ENCODE peak calls at places on chromosomes 5 and 9, in five cellular contexts. S, V, N, U and X are unnamed samples.

GRCh38 chr5:83470920-83471404 is 582 bp upstream of the VCAN start:
- DNase-seq in S (peak; percentile 52), V (no peak), N (no peak), U (no peak), X (no peak)

GRCh38 chr5:168611163-168611562 is 32.0 kb upstream of the PANK3 start:
- DNase-seq in U (no peak), S (peak; percentile 11), N (no peak), V (no peak), X (no peak)

GRCh38 chr5:170109059-170110031 is 3.6 kb downstream of the FOXI1 start:
- DNase-seq in U (no peak), N (peak; percentile 22), V (no peak), S (no peak), X (no peak)

GRCh38 chr9:131845286-131846011 is 105.6 kb upstream of the RAPGEF1 start:
- DNase-seq in S (no peak), U (no peak), N (no peak), V (peak; percentile 38), X (no peak)

GRCh38 chr9:2260401-2261306 is 245.5 kb downstream of the SMARCA2 start:
- DNase-seq in V (peak; percentile 35), U (no peak), N (no peak), S (no peak), X (no peak)

GRCh38 chr5:146025108-146025507 is 80.3 kb downstream of the PLAC8L1 start:
- DNase-seq in V (peak; percentile 82), U (no peak), N (no peak), S (no peak), X (no peak)

GRCh38 chr9:105359899-105360298 is 87.9 kb upstream of the FSD1L start:
- DNase-seq in V (no peak), S (no peak), N (no peak), U (no peak), X (no peak)

GRCh38 chr9:108671156-108671555 is 184.6 kb downstream of the ACTL7B start:
- DNase-seq in S (no peak), U (no peak), V (no peak), N (no peak), X (no peak)

DNA sequence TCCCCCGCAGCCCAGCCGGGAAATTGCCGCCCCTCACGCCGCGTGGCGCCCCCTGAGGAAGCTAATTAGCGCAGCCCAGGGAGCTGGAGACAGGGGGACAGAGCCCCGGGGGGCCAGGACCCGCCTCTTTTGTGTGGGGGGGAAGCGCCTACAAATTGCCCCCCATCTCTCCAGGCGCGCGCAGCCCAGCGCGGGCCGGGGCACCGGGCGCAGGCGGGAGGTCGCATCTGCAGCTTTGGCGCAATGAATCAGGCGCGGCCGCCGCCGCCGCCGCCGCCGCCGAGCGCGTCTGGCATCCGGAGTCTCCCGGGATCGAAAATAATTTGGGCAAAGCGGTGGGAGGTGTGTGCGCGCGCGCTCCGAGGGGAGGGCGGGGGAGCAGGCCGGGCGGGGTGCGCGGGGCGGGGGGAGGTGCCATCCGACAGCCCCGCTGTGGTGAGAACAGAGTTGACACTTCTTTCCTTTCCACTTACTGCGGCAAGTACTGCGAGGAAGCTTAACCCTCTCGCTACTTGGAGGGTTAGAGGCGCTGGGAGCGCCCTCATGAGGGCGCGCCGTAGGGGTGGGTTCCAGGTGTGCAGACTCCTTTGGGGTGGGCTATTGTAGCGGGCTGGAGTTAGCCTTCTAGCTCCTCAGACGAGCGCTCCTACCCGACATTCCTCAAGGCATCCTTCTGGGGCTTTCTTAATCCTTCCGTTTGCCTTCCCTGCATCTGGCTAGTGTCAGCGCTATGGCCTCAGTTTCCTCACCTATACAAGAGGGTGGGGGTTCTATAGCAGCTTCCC is 63.1 kb downstream of the CXXC5 start:
- DNase-seq in N (no peak), V (no peak), U (no peak), S (peak; percentile 77), X (peak; percentile 57)
- TF ChIP-seq CTCF in N (peak; percentile 16), V (no peak), U (peak; percentile 21), S (peak; percentile 25), X (no peak)

DNA sequence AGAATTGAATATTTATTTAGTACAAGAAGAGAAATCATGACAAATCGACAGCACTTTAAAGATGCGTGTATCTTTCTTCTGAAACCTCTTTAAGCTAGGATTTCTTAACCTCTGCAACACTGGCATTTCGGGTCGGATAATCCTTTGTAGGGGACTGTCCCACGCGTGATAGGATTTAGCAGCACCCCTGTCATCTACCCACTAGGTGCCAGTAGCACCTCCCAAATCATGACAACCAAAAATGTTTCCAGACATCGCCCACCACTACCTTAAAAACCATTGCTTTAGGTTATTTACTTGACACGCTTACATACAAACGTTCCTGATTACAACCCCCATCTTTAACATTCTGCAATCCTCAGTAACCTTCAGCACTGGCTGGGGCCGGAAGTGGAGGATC is 223.1 kb downstream of the TRIM32 start:
- DNase-seq in N (no peak), V (no peak), U (no peak), S (no peak), X (no peak)
- TF ChIP-seq CTCF in N (no peak), V (no peak), U (no peak), S (no peak), X (no peak)

GRCh38 chr5:42656661-42657035 is 100.0 kb upstream of the CCDC152 start:
- DNase-seq in V (no peak), S (no peak), N (no peak), U (no peak), X (no peak)
- TF ChIP-seq CTCF in V (no peak), S (peak; percentile 28), N (peak; percentile 30), U (peak; percentile 33), X (no peak)

DNA sequence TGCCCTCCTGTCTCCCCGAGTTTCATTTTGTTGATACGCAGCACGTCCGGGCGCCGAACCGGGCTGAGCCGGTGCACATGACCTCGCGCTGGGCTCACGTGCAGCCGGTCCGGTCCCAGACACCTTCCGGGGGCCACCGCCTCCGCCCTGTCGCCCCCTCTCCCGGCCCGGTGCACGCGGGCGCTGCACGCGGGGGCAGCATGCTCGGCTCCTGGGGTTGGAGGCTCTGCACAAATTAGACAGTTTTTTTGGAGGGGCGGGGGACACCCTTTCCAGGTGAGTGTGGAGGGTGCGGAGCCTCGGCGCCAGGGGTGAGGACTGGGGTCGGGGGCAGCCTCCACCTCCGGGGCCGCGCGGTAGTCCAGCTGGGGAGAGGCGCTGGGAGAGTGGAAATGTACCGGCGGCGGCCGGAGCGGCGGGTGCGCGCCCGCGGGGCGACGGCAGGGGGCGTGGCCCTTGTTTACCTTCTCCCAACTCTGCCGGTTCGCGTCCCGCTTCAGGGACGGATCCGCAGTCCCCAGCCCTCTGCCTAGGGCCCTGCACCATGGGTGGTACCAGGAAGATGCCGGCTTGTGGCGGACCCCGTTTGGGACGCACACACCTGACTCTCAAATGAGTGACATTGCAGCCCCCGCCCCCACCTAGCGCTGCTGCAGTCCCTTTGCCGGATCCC is 1.1 kb downstream of the JADE2 start:
- DNase-seq in V (peak; percentile 82), N (peak; percentile 83), U (no peak), S (peak; percentile 74), X (peak; percentile 75)
- TF ChIP-seq CTCF in V (peak; percentile 52), N (peak; percentile 67), U (peak; percentile 19), S (peak; percentile 39), X (peak; percentile 75)